ENCODE peak calls at places on chromosomes 11 and 22, in ten cellular contexts. P is Caco-2; E is pancreas; A is hypothalamus; Q is A549; N is MM.1S; T is KBM-7; Z is stimulated activated effector memory CD8-positive, alpha-beta T cell treated with anti-CD3 and anti-CD28 coated beads, Interleukin-12 subunit alpha, Interleukin-12 subunit beta, amount 100 ng/mL, for 72 hours; C is T-helper 1 cell; G is iris pigment epithelial cell. F is an unnamed sample.

GRCh38 chr11:76919887-76920746 is 59.4 kb downstream of the ACER3 start:
- DNase-seq in P (peak; percentile 91), E (peak; percentile 84), A (no peak), Q (peak; percentile 60), N (peak; percentile 87), T (peak; percentile 89), Z (peak; percentile 33), C (peak; percentile 51), G (peak; percentile 82), F (peak; percentile 87)

GRCh38 chr11:56843816-56844215 is 95.3 kb upstream of the OR9G4 start:
- DNase-seq in P (no peak), E (no peak), A (no peak), Q (no peak), N (no peak), T (no peak), Z (no peak), C (no peak), G (no peak), F (no peak)

GRCh38 chr11:10584071-10584501 is 15.6 kb upstream of the LYVE1 start:
- DNase-seq in P (no peak), E (no peak), A (no peak), Q (no peak), N (no peak), T (peak; percentile 77), Z (no peak), C (no peak), G (no peak), F (no peak)

GRCh38 chr11:17544181-17544622 is at the start of gene USH1C:
- DNase-seq in P (peak; percentile 91), E (peak; percentile 34), A (no peak), Q (peak; percentile 61), N (no peak), T (no peak), Z (peak; percentile 20), C (no peak), G (no peak), F (no peak)

GRCh38 chr11:58061813-58062212 is 31.1 kb downstream of the OR6Q1 start:
- DNase-seq in P (no peak), E (no peak), A (no peak), Q (no peak), N (no peak), T (no peak), Z (no peak), C (no peak), G (peak; percentile 76), F (no peak)

GRCh38 chr22:45435544-45436139 is 22.1 kb downstream of the RIBC2 start:
- DNase-seq in P (peak; percentile 92), E (peak; percentile 78), A (peak; percentile 59), Q (peak; percentile 68), N (peak; percentile 73), T (peak; percentile 89), Z (peak; percentile 73), C (peak; percentile 72), G (peak; percentile 87), F (peak; percentile 88)

GRCh38 chr22:32745251-32745995 is 56.1 kb upstream of the TIMP3 start:
- DNase-seq in P (peak; percentile 46), E (no peak), A (no peak), Q (no peak), N (no peak), T (no peak), Z (no peak), C (no peak), G (no peak), F (no peak)

GRCh38 chr22:45478108-45478771 is 24.4 kb upstream of the FBLN1 start:
- DNase-seq in P (peak; percentile 78), E (no peak), A (no peak), Q (peak; percentile 55), N (no peak), T (no peak), Z (no peak), C (no peak), G (peak; percentile 90), F (no peak)

GRCh38 chr11:1791912-1792311 is 28.2 kb upstream of the CTSD start:
- DNase-seq in P (no peak), E (no peak), A (no peak), Q (no peak), N (no peak), T (no peak), Z (no peak), C (no peak), G (no peak), F (no peak)

GRCh38 chr11:64998690-64999431 is 2.1 kb upstream of the BATF2 start:
- DNase-seq in P (peak; percentile 71), E (peak; percentile 59), A (no peak), Q (peak; percentile 65), N (no peak), T (no peak), Z (no peak), C (no peak), G (no peak), F (no peak)

GRCh38 chr22:25493794-25494193 is 70.7 kb upstream of the GRK3 start:
- DNase-seq in P (no peak), E (no peak), A (no peak), Q (no peak), N (no peak), T (no peak), Z (no peak), C (no peak), G (no peak), F (no peak)